ENCODE peak calls at places on chromosome 15, in eight cellular contexts. X, T, K, H, G, U, I and M are unnamed samples.
A peak's percentile ranks its signal among the peaks of the same experiment; 100 is the strongest.

GRCh38 chr15:66724732-66725467 is 22.9 kb downstream of the SMAD6 start:
- DNase-seq in H (no peak), X (no peak), G (no peak), I (no peak), T (no peak), U (no peak), K (no peak), M (no peak)

GRCh38 chr15:87816811-87817210 is 439.7 kb downstream of the NTRK3 start:
- DNase-seq in H (peak; percentile 99), G (peak; percentile 99), K (no peak), X (no peak), U (no peak), I (no peak), T (peak; percentile 78), M (peak; percentile 65)

GRCh38 chr15:27427386-27427785 is 456.4 kb downstream of the GABRG3 start:
- DNase-seq in T (no peak), X (no peak), I (no peak), K (no peak), H (no peak), G (no peak), U (no peak), M (no peak)

GRCh38 chr15:38714309-38715072 is 149.9 kb upstream of the RASGRP1 start:
- DNase-seq in I (no peak), T (peak; percentile 82), G (peak; percentile 99), U (no peak), H (peak; percentile 99), K (no peak), X (no peak), M (peak; percentile 73)

GRCh38 chr15:31150732-31151212 is 49.2 kb upstream of the TRPM1 start:
- DNase-seq in X (no peak), U (no peak), T (peak; percentile 92), G (no peak), H (no peak), I (no peak), K (no peak), M (peak; percentile 86)

GRCh38 chr15:67149859-67150824 is 84.7 kb downstream of the SMAD3 start:
- DNase-seq in H (peak; percentile 99), I (no peak), T (peak; percentile 98), U (no peak), X (peak; percentile 62), K (peak; percentile 48), G (peak; percentile 99), M (peak; percentile 97)

GRCh38 chr15:98955331-98955730 is 52.3 kb downstream of the PGPEP1L start:
- DNase-seq in U (no peak), G (no peak), K (no peak), X (no peak), H (no peak), T (no peak), I (no peak), M (no peak)

GRCh38 chr15:94620632-94621031 is 389.3 kb downstream of the MCTP2 start:
- DNase-seq in H (no peak), U (no peak), G (no peak), X (no peak), K (no peak), T (peak; percentile 16), I (no peak), M (no peak)

GRCh38 chr15:52343831-52344230 is 48.2 kb upstream of the MYO5C start:
- DNase-seq in X (no peak), G (peak; percentile 60), U (no peak), I (no peak), T (no peak), K (no peak), H (peak; percentile 52), M (no peak)

GRCh38 chr15:35618260-35619188 is 72.6 kb upstream of the DPH6 start:
- DNase-seq in K (no peak), G (peak; percentile 34), I (no peak), H (peak; percentile 24), X (no peak), T (no peak), U (no peak), M (no peak)

GRCh38 chr15:45715528-45715927 is 80.7 kb downstream of the SQOR start:
- DNase-seq in H (no peak), T (peak; percentile 20), U (no peak), G (no peak), I (no peak), X (no peak), K (no peak), M (peak; percentile 10)

GRCh38 chr15:90560229-90560771 is 30.6 kb downstream of the CRTC3 start:
- DNase-seq in H (peak; percentile 97), I (no peak), G (peak; percentile 96), X (no peak), U (no peak), K (no peak), T (no peak), M (peak; percentile 93)

GRCh38 chr15:23736291-23736690 is 49.2 kb upstream of the NDN start:
- DNase-seq in U (no peak), T (no peak), I (no peak), K (no peak), X (no peak), G (no peak), H (no peak), M (no peak)

GRCh38 chr15:61841461-61841860 is 218.8 kb downstream of the VPS13C start:
- DNase-seq in G (no peak), U (no peak), T (no peak), K (no peak), H (no peak), X (peak; percentile 35), I (no peak), M (no peak)

GRCh38 chr15:43511012-43511885 is 6.2 kb upstream of the MAP1A start:
- DNase-seq in T (no peak), I (no peak), U (no peak), G (no peak), H (no peak), X (no peak), K (peak; percentile 43), M (peak; percentile 31)
- TF ChIP-seq CTCF in T (no peak), I (peak; percentile 23), U (no peak), G (peak; percentile 9), H (no peak), X (no peak), K (no peak), M (no peak)

GRCh38 chr15:91885714-91886265 is 32.3 kb downstream of the SLCO3A1 start:
- DNase-seq in U (no peak), X (no peak), G (no peak), I (no peak), K (no peak), T (no peak), H (no peak), M (peak; percentile 24)
- TF ChIP-seq CTCF in U (no peak), X (no peak), G (no peak), I (no peak), K (no peak), T (peak; percentile 25), H (no peak), M (no peak)

DNA sequence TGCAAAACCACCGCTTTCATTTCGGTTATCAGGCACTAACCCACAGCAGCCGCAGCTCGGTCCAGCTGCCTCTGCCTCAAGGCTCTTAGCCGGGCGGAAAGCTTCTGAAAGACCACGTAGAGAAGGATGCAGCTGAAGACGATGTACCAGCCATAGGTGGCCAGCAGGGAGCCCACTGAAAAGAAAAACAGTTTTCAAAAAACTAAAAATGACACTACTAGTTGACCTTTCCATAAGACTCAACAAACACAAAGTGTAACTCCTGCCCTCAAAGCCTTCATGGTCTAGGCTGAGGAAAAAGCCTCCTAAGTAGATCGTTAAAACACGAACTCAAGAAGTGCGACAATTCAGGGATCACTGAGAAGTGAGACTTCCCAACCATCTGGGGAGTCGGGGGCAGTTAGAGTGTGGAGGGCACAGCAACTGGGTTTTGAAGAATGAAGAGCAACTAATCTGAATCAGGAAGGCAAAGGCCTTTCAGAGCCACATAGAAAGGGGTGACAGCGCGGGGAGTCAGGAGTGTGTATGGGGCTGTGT is 716 bp downstream of the SELENOS start:
- DNase-seq in I (no peak), G (no peak), K (no peak), X (peak; percentile 84), H (peak; percentile 34), U (no peak), T (peak; percentile 31), M (peak; percentile 21)
- TF ChIP-seq CTCF in I (peak; percentile 57), G (no peak), K (no peak), X (peak; percentile 41), H (peak; percentile 36), U (peak; percentile 35), T (peak; percentile 34), M (no peak)

GRCh38 chr15:55638764-55639163 is 50.6 kb upstream of the PYGO1 start:
- DNase-seq in X (no peak), I (no peak), K (no peak), U (no peak), G (no peak), T (no peak), H (no peak), M (no peak)
- TF ChIP-seq CTCF in X (no peak), I (no peak), K (no peak), U (no peak), G (no peak), T (no peak), H (no peak), M (no peak)

GRCh38 chr15:40111888-40112287 is 3.2 kb upstream of the BMF start:
- DNase-seq in H (no peak), K (no peak), I (no peak), U (no peak), G (no peak), X (no peak), T (no peak), M (no peak)

GRCh38 chr15:40108061-40108854 is 421 bp downstream of the BMF start:
- DNase-seq in I (no peak), U (no peak), K (no peak), X (peak; percentile 25), H (no peak), G (peak; percentile 55), T (no peak), M (no peak)

GRCh38 chr15:40106203-40107161 is 2.2 kb downstream of the BMF start:
- DNase-seq in K (peak; percentile 82), H (no peak), T (peak; percentile 86), X (peak; percentile 85), I (peak; percentile 49), U (no peak), G (no peak), M (peak; percentile 88)

GRCh38 chr15:40110866-40111550 is 2.3 kb upstream of the BMF start:
- DNase-seq in I (no peak), U (no peak), K (no peak), H (no peak), G (no peak), T (no peak), X (no peak), M (no peak)

GRCh38 chr15:40108855-40109735 is at the start of gene BMF:
- DNase-seq in G (peak; percentile 99), I (peak; percentile 98), X (peak; percentile 98), H (peak; percentile 99), T (peak; percentile 93), U (peak; percentile 98), K (peak; percentile 100), M (peak; percentile 98)
- TF ChIP-seq CTCF in G (peak; percentile 18), I (peak; percentile 52), X (peak; percentile 5), H (peak; percentile 24), T (peak; percentile 18), U (no peak), K (no peak), M (peak; percentile 23)

GRCh38 chr15:48963524-48964113 is at the start of gene SHC4:
- DNase-seq in I (no peak), K (peak; percentile 60), G (peak; percentile 79), T (peak; percentile 86), U (peak; percentile 38), X (peak; percentile 53), H (peak; percentile 73), M (peak; percentile 81)
- TF ChIP-seq CTCF in I (no peak), K (no peak), G (peak; percentile 21), T (peak; percentile 15), U (no peak), X (no peak), H (peak; percentile 23), M (peak; percentile 31)

GRCh38 chr15:29369261-29369660 is 99.6 kb upstream of the NSMCE3 start:
- DNase-seq in I (no peak), X (no peak), G (no peak), U (no peak), H (no peak), T (no peak), K (no peak), M (no peak)
- TF ChIP-seq CTCF in I (no peak), X (no peak), G (no peak), U (no peak), H (no peak), T (no peak), K (no peak), M (no peak)